ENCODE peak calls at places on chromosome 12, in eight cellular contexts. One of them, this sample, is unnamed.

GRCh38 chr12:77060136-77060882 is 5.1 kb downstream of the E2F7 start:
- DNase-seq in central memory CD4-positive, alpha-beta T cell: no peak
- DNase-seq in activated CD4-positive, alpha-beta T cell treated with anti-CD3 and anti-CD28 coated beads, Interleukin-2, amount 50 U/mL, for 4 hours: no peak
- DNase-seq in left ventricle myocardium inferior: no peak
- DNase-seq in H54: no peak
- DNase-seq in NCI-H510A treated with DMSO at 0.1 percent for 48 hours: no peak
- DNase-seq in effector CD4-positive, alpha-beta T cell: no peak
- DNase-seq in occipital lobe: no peak
- DNase-seq in this sample: no peak

GRCh38 chr12:50765325-50765911 is 1.5 kb downstream of the ATF1 start:
- DNase-seq in central memory CD4-positive, alpha-beta T cell: peak; percentile 57
- DNase-seq in activated CD4-positive, alpha-beta T cell treated with anti-CD3 and anti-CD28 coated beads, Interleukin-2, amount 50 U/mL, for 4 hours: peak; percentile 43
- DNase-seq in left ventricle myocardium inferior: no peak
- DNase-seq in H54: peak; percentile 44
- DNase-seq in NCI-H510A treated with DMSO at 0.1 percent for 48 hours: peak; percentile 25
- DNase-seq in effector CD4-positive, alpha-beta T cell: peak; percentile 31
- DNase-seq in occipital lobe: peak; percentile 10
- DNase-seq in this sample: no peak

GRCh38 chr12:50482566-50482965 is 22.2 kb upstream of the DIP2B start:
- DNase-seq in central memory CD4-positive, alpha-beta T cell: no peak
- DNase-seq in activated CD4-positive, alpha-beta T cell treated with anti-CD3 and anti-CD28 coated beads, Interleukin-2, amount 50 U/mL, for 4 hours: no peak
- DNase-seq in left ventricle myocardium inferior: no peak
- DNase-seq in H54: no peak
- DNase-seq in NCI-H510A treated with DMSO at 0.1 percent for 48 hours: no peak
- DNase-seq in effector CD4-positive, alpha-beta T cell: no peak
- DNase-seq in occipital lobe: no peak
- DNase-seq in this sample: no peak

GRCh38 chr12:64672925-64673409 is 62.7 kb downstream of the RASSF3 start:
- DNase-seq in central memory CD4-positive, alpha-beta T cell: peak; percentile 50
- DNase-seq in activated CD4-positive, alpha-beta T cell treated with anti-CD3 and anti-CD28 coated beads, Interleukin-2, amount 50 U/mL, for 4 hours: no peak
- DNase-seq in left ventricle myocardium inferior: peak; percentile 49
- DNase-seq in H54: no peak
- DNase-seq in NCI-H510A treated with DMSO at 0.1 percent for 48 hours: peak; percentile 93
- DNase-seq in effector CD4-positive, alpha-beta T cell: no peak
- DNase-seq in occipital lobe: no peak
- DNase-seq in this sample: no peak

GRCh38 chr12:87967871-87968270 is 61.3 kb downstream of the C12orf50 start:
- DNase-seq in central memory CD4-positive, alpha-beta T cell: no peak
- DNase-seq in activated CD4-positive, alpha-beta T cell treated with anti-CD3 and anti-CD28 coated beads, Interleukin-2, amount 50 U/mL, for 4 hours: no peak
- DNase-seq in left ventricle myocardium inferior: no peak
- DNase-seq in H54: no peak
- DNase-seq in NCI-H510A treated with DMSO at 0.1 percent for 48 hours: no peak
- DNase-seq in effector CD4-positive, alpha-beta T cell: no peak
- DNase-seq in occipital lobe: no peak
- DNase-seq in this sample: no peak

GRCh38 chr12:828726-829395 is 76.5 kb downstream of the WNK1 start:
- DNase-seq in central memory CD4-positive, alpha-beta T cell: no peak
- DNase-seq in activated CD4-positive, alpha-beta T cell treated with anti-CD3 and anti-CD28 coated beads, Interleukin-2, amount 50 U/mL, for 4 hours: no peak
- DNase-seq in left ventricle myocardium inferior: no peak
- DNase-seq in H54: no peak
- DNase-seq in NCI-H510A treated with DMSO at 0.1 percent for 48 hours: no peak
- DNase-seq in effector CD4-positive, alpha-beta T cell: no peak
- DNase-seq in occipital lobe: no peak
- DNase-seq in this sample: no peak

GRCh38 chr12:27965966-27966365 is 6.6 kb downstream of the PTHLH start:
- DNase-seq in central memory CD4-positive, alpha-beta T cell: no peak
- DNase-seq in activated CD4-positive, alpha-beta T cell treated with anti-CD3 and anti-CD28 coated beads, Interleukin-2, amount 50 U/mL, for 4 hours: no peak
- DNase-seq in left ventricle myocardium inferior: no peak
- DNase-seq in H54: no peak
- DNase-seq in NCI-H510A treated with DMSO at 0.1 percent for 48 hours: no peak
- DNase-seq in effector CD4-positive, alpha-beta T cell: no peak
- DNase-seq in occipital lobe: no peak
- DNase-seq in this sample: no peak

GRCh38 chr12:26554332-26554731 is 278.7 kb downstream of the ITPR2 start:
- DNase-seq in central memory CD4-positive, alpha-beta T cell: no peak
- DNase-seq in activated CD4-positive, alpha-beta T cell treated with anti-CD3 and anti-CD28 coated beads, Interleukin-2, amount 50 U/mL, for 4 hours: no peak
- DNase-seq in left ventricle myocardium inferior: no peak
- DNase-seq in H54: no peak
- DNase-seq in NCI-H510A treated with DMSO at 0.1 percent for 48 hours: no peak
- DNase-seq in effector CD4-positive, alpha-beta T cell: no peak
- DNase-seq in occipital lobe: no peak
- DNase-seq in this sample: no peak

GRCh38 chr12:21499765-21500164 is 1.7 kb downstream of the RECQL start:
- DNase-seq in central memory CD4-positive, alpha-beta T cell: no peak
- DNase-seq in activated CD4-positive, alpha-beta T cell treated with anti-CD3 and anti-CD28 coated beads, Interleukin-2, amount 50 U/mL, for 4 hours: no peak
- DNase-seq in left ventricle myocardium inferior: no peak
- DNase-seq in H54: no peak
- DNase-seq in NCI-H510A treated with DMSO at 0.1 percent for 48 hours: no peak
- DNase-seq in effector CD4-positive, alpha-beta T cell: no peak
- DNase-seq in occipital lobe: no peak
- DNase-seq in this sample: no peak

GRCh38 chr12:6963016-6963731 is 7.3 kb downstream of the PHB2 start:
- DNase-seq in central memory CD4-positive, alpha-beta T cell: no peak
- DNase-seq in activated CD4-positive, alpha-beta T cell treated with anti-CD3 and anti-CD28 coated beads, Interleukin-2, amount 50 U/mL, for 4 hours: no peak
- DNase-seq in left ventricle myocardium inferior: peak; percentile 17
- DNase-seq in H54: no peak
- DNase-seq in NCI-H510A treated with DMSO at 0.1 percent for 48 hours: peak; percentile 67
- DNase-seq in effector CD4-positive, alpha-beta T cell: no peak
- DNase-seq in occipital lobe: no peak
- DNase-seq in this sample: peak; percentile 75

GRCh38 chr12:52226446-52226845 is 6.6 kb upstream of the KRT7 start:
- DNase-seq in central memory CD4-positive, alpha-beta T cell: no peak
- DNase-seq in activated CD4-positive, alpha-beta T cell treated with anti-CD3 and anti-CD28 coated beads, Interleukin-2, amount 50 U/mL, for 4 hours: no peak
- DNase-seq in left ventricle myocardium inferior: no peak
- DNase-seq in H54: no peak
- DNase-seq in NCI-H510A treated with DMSO at 0.1 percent for 48 hours: no peak
- DNase-seq in effector CD4-positive, alpha-beta T cell: no peak
- DNase-seq in occipital lobe: no peak
- DNase-seq in this sample: no peak

GRCh38 chr12:102522768-102523167 is 42.4 kb upstream of the IGF1 start:
- DNase-seq in central memory CD4-positive, alpha-beta T cell: no peak
- DNase-seq in activated CD4-positive, alpha-beta T cell treated with anti-CD3 and anti-CD28 coated beads, Interleukin-2, amount 50 U/mL, for 4 hours: no peak
- DNase-seq in left ventricle myocardium inferior: no peak
- DNase-seq in H54: no peak
- DNase-seq in NCI-H510A treated with DMSO at 0.1 percent for 48 hours: no peak
- DNase-seq in effector CD4-positive, alpha-beta T cell: no peak
- DNase-seq in occipital lobe: no peak
- DNase-seq in this sample: no peak

GRCh38 chr12:104064842-104065441 is 611 bp downstream of the HCFC2 start:
- DNase-seq in central memory CD4-positive, alpha-beta T cell: peak; percentile 3
- DNase-seq in activated CD4-positive, alpha-beta T cell treated with anti-CD3 and anti-CD28 coated beads, Interleukin-2, amount 50 U/mL, for 4 hours: no peak
- DNase-seq in left ventricle myocardium inferior: peak; percentile 27
- DNase-seq in H54: no peak
- DNase-seq in NCI-H510A treated with DMSO at 0.1 percent for 48 hours: no peak
- DNase-seq in effector CD4-positive, alpha-beta T cell: no peak
- DNase-seq in occipital lobe: no peak
- DNase-seq in this sample: no peak

GRCh38 chr12:24920141-24920540 is 28.8 kb downstream of the BCAT1 start:
- DNase-seq in central memory CD4-positive, alpha-beta T cell: no peak
- DNase-seq in activated CD4-positive, alpha-beta T cell treated with anti-CD3 and anti-CD28 coated beads, Interleukin-2, amount 50 U/mL, for 4 hours: no peak
- DNase-seq in left ventricle myocardium inferior: no peak
- DNase-seq in H54: no peak
- DNase-seq in NCI-H510A treated with DMSO at 0.1 percent for 48 hours: no peak
- DNase-seq in effector CD4-positive, alpha-beta T cell: no peak
- DNase-seq in occipital lobe: no peak
- DNase-seq in this sample: no peak

GRCh38 chr12:26271889-26272492 is 76.6 kb downstream of the SSPN start:
- DNase-seq in central memory CD4-positive, alpha-beta T cell: no peak
- DNase-seq in activated CD4-positive, alpha-beta T cell treated with anti-CD3 and anti-CD28 coated beads, Interleukin-2, amount 50 U/mL, for 4 hours: no peak
- DNase-seq in left ventricle myocardium inferior: peak; percentile 82
- DNase-seq in H54: peak; percentile 11
- DNase-seq in NCI-H510A treated with DMSO at 0.1 percent for 48 hours: no peak
- DNase-seq in effector CD4-positive, alpha-beta T cell: no peak
- DNase-seq in occipital lobe: no peak
- DNase-seq in this sample: peak; percentile 80

GRCh38 chr12:58086930-58087329 is 145.6 kb downstream of the ATP23 start:
- DNase-seq in central memory CD4-positive, alpha-beta T cell: no peak
- DNase-seq in activated CD4-positive, alpha-beta T cell treated with anti-CD3 and anti-CD28 coated beads, Interleukin-2, amount 50 U/mL, for 4 hours: no peak
- DNase-seq in left ventricle myocardium inferior: no peak
- DNase-seq in H54: no peak
- DNase-seq in NCI-H510A treated with DMSO at 0.1 percent for 48 hours: no peak
- DNase-seq in effector CD4-positive, alpha-beta T cell: no peak
- DNase-seq in occipital lobe: no peak
- DNase-seq in this sample: no peak

GRCh38 chr12:12908252-12908651 is 16.9 kb downstream of the GPRC5A start:
- DNase-seq in central memory CD4-positive, alpha-beta T cell: no peak
- DNase-seq in activated CD4-positive, alpha-beta T cell treated with anti-CD3 and anti-CD28 coated beads, Interleukin-2, amount 50 U/mL, for 4 hours: no peak
- DNase-seq in left ventricle myocardium inferior: no peak
- DNase-seq in H54: no peak
- DNase-seq in NCI-H510A treated with DMSO at 0.1 percent for 48 hours: no peak
- DNase-seq in effector CD4-positive, alpha-beta T cell: no peak
- DNase-seq in occipital lobe: no peak
- DNase-seq in this sample: no peak

GRCh38 chr12:105406497-105406896 is 76.0 kb downstream of the C12orf75 start:
- DNase-seq in central memory CD4-positive, alpha-beta T cell: no peak
- DNase-seq in activated CD4-positive, alpha-beta T cell treated with anti-CD3 and anti-CD28 coated beads, Interleukin-2, amount 50 U/mL, for 4 hours: no peak
- DNase-seq in left ventricle myocardium inferior: no peak
- DNase-seq in H54: no peak
- DNase-seq in NCI-H510A treated with DMSO at 0.1 percent for 48 hours: peak; percentile 55
- DNase-seq in effector CD4-positive, alpha-beta T cell: no peak
- DNase-seq in occipital lobe: no peak
- DNase-seq in this sample: no peak

GRCh38 chr12:102616692-102617091 is 136.3 kb upstream of the IGF1 start:
- DNase-seq in central memory CD4-positive, alpha-beta T cell: no peak
- DNase-seq in activated CD4-positive, alpha-beta T cell treated with anti-CD3 and anti-CD28 coated beads, Interleukin-2, amount 50 U/mL, for 4 hours: no peak
- DNase-seq in left ventricle myocardium inferior: no peak
- DNase-seq in H54: no peak
- DNase-seq in NCI-H510A treated with DMSO at 0.1 percent for 48 hours: no peak
- DNase-seq in effector CD4-positive, alpha-beta T cell: no peak
- DNase-seq in occipital lobe: no peak
- DNase-seq in this sample: no peak

GRCh38 chr12:96520767-96521166 is 31.4 kb downstream of the CFAP54 start:
- DNase-seq in central memory CD4-positive, alpha-beta T cell: no peak
- DNase-seq in activated CD4-positive, alpha-beta T cell treated with anti-CD3 and anti-CD28 coated beads, Interleukin-2, amount 50 U/mL, for 4 hours: no peak
- DNase-seq in left ventricle myocardium inferior: no peak
- DNase-seq in H54: no peak
- DNase-seq in NCI-H510A treated with DMSO at 0.1 percent for 48 hours: no peak
- DNase-seq in effector CD4-positive, alpha-beta T cell: no peak
- DNase-seq in occipital lobe: no peak
- DNase-seq in this sample: no peak

GRCh38 chr12:107492393-107493134 is 193.0 kb upstream of the PWP1 start:
- DNase-seq in central memory CD4-positive, alpha-beta T cell: no peak
- DNase-seq in activated CD4-positive, alpha-beta T cell treated with anti-CD3 and anti-CD28 coated beads, Interleukin-2, amount 50 U/mL, for 4 hours: no peak
- DNase-seq in left ventricle myocardium inferior: no peak
- DNase-seq in H54: no peak
- DNase-seq in NCI-H510A treated with DMSO at 0.1 percent for 48 hours: peak; percentile 6
- DNase-seq in effector CD4-positive, alpha-beta T cell: no peak
- DNase-seq in occipital lobe: no peak
- DNase-seq in this sample: no peak

GRCh38 chr12:96878704-96879103 is 28.4 kb upstream of the NEDD1 start:
- DNase-seq in central memory CD4-positive, alpha-beta T cell: no peak
- DNase-seq in activated CD4-positive, alpha-beta T cell treated with anti-CD3 and anti-CD28 coated beads, Interleukin-2, amount 50 U/mL, for 4 hours: no peak
- DNase-seq in left ventricle myocardium inferior: no peak
- DNase-seq in H54: no peak
- DNase-seq in NCI-H510A treated with DMSO at 0.1 percent for 48 hours: no peak
- DNase-seq in effector CD4-positive, alpha-beta T cell: no peak
- DNase-seq in occipital lobe: no peak
- DNase-seq in this sample: no peak

GRCh38 chr12:12686925-12687324 is 9.1 kb downstream of the GPR19 start:
- DNase-seq in central memory CD4-positive, alpha-beta T cell: no peak
- DNase-seq in activated CD4-positive, alpha-beta T cell treated with anti-CD3 and anti-CD28 coated beads, Interleukin-2, amount 50 U/mL, for 4 hours: no peak
- DNase-seq in left ventricle myocardium inferior: no peak
- DNase-seq in H54: no peak
- DNase-seq in NCI-H510A treated with DMSO at 0.1 percent for 48 hours: no peak
- DNase-seq in effector CD4-positive, alpha-beta T cell: no peak
- DNase-seq in occipital lobe: no peak
- DNase-seq in this sample: no peak

GRCh38 chr12:64828713-64829112 is 4.3 kb downstream of the TBC1D30 start:
- DNase-seq in central memory CD4-positive, alpha-beta T cell: no peak
- DNase-seq in activated CD4-positive, alpha-beta T cell treated with anti-CD3 and anti-CD28 coated beads, Interleukin-2, amount 50 U/mL, for 4 hours: no peak
- DNase-seq in left ventricle myocardium inferior: no peak
- DNase-seq in H54: no peak
- DNase-seq in NCI-H510A treated with DMSO at 0.1 percent for 48 hours: no peak
- DNase-seq in effector CD4-positive, alpha-beta T cell: no peak
- DNase-seq in occipital lobe: no peak
- DNase-seq in this sample: no peak

GRCh38 chr12:117807946-117808345 is 160.8 kb downstream of the KSR2 start:
- DNase-seq in central memory CD4-positive, alpha-beta T cell: no peak
- DNase-seq in activated CD4-positive, alpha-beta T cell treated with anti-CD3 and anti-CD28 coated beads, Interleukin-2, amount 50 U/mL, for 4 hours: no peak
- DNase-seq in left ventricle myocardium inferior: no peak
- DNase-seq in H54: no peak
- DNase-seq in NCI-H510A treated with DMSO at 0.1 percent for 48 hours: no peak
- DNase-seq in effector CD4-positive, alpha-beta T cell: no peak
- DNase-seq in occipital lobe: no peak
- DNase-seq in this sample: no peak

This sample was measured in keratinocyte.